ENCODE peak calls at places on chromosomes 3 and 15, in ten cellular contexts. S is OCI-LY7, K is mucosa of descending colon, V is HCT116, A is kidney, O is ovary, Q is HL-60, E is fibroblast of villous mesenchyme, I is cardiac muscle cell, W is astrocyte of the spinal cord. G is an unnamed sample.

GRCh38 chr15:86349565-86349964 is 269.9 kb downstream of the AGBL1 start:
- DNase-seq in S (no peak), V (no peak), Q (no peak), A (no peak), I (no peak), K (no peak), E (no peak), W (no peak), O (no peak), G (no peak)

GRCh38 chr3:64067510-64068346 is 44.4 kb upstream of the PSMD6 start:
- DNase-seq in Q (no peak), W (no peak), K (no peak), A (no peak), S (no peak), V (no peak), O (no peak), I (no peak), E (no peak), G (no peak)

GRCh38 chr3:187086831-187087230 is 52.5 kb downstream of the RPL39L start:
- DNase-seq in I (no peak), A (no peak), E (no peak), K (no peak), S (no peak), W (no peak), O (no peak), Q (no peak), V (no peak), G (no peak)

GRCh38 chr3:165462616-165463334 is 266.6 kb upstream of the SLITRK3 start:
- DNase-seq in O (no peak), I (no peak), K (no peak), V (no peak), A (no peak), S (no peak), Q (no peak), W (no peak), E (no peak), G (no peak)

GRCh38 chr3:187968883-187969580 is 184.9 kb upstream of the LPP start:
- DNase-seq in Q (peak), A (no peak), I (no peak), W (peak), E (peak), V (no peak), S (no peak), K (no peak), O (no peak), G (peak)

GRCh38 chr3:192915306-192915705 is 2.4 kb downstream of the MB21D2 start:
- DNase-seq in O (no peak), S (peak), V (no peak), W (peak), K (no peak), I (peak), E (peak), Q (no peak), A (no peak), G (peak)

GRCh38 chr3:191568206-191568605 is 107.2 kb downstream of the PYDC2 start:
- DNase-seq in I (no peak), E (no peak), A (no peak), W (no peak), Q (no peak), K (no peak), O (no peak), S (no peak), V (no peak), G (no peak)

GRCh38 chr3:107800705-107801104 is 277.9 kb downstream of the BBX start:
- DNase-seq in Q (no peak), V (no peak), K (no peak), W (no peak), O (no peak), E (peak), S (no peak), A (no peak), I (no peak), G (peak)

GRCh38 chr3:99439892-99440291 is 198.5 kb upstream of the COL8A1 start:
- DNase-seq in V (no peak), E (peak), Q (no peak), I (no peak), O (no peak), W (no peak), S (no peak), K (no peak), A (no peak), G (no peak)

GRCh38 chr3:62319570-62320243 is 53.6 kb downstream of the FEZF2 start:
- DNase-seq in A (no peak), V (no peak), Q (no peak), W (no peak), K (no peak), E (no peak), S (no peak), I (no peak), O (no peak), G (no peak)

GRCh38 chr15:31482122-31482922 is 155.7 kb downstream of the KLF13 start:
- DNase-seq in O (no peak), K (peak), E (no peak), Q (no peak), S (no peak), I (no peak), W (no peak), A (peak), V (no peak), G (no peak)

GRCh38 chr3:190265795-190266194 is 56.5 kb downstream of the CLDN1 start:
- DNase-seq in Q (no peak), S (no peak), I (no peak), W (peak), O (no peak), E (peak), A (no peak), V (peak), K (no peak), G (peak)

GRCh38 chr3:136783708-136784191 is 31.6 kb upstream of the STAG1 start:
- DNase-seq in E (peak), S (no peak), I (no peak), K (no peak), O (no peak), A (no peak), Q (no peak), V (no peak), W (peak), G (peak)

GRCh38 chr3:134350266-134350665 is 24.0 kb downstream of the AMOTL2 start:
- DNase-seq in E (no peak), Q (no peak), V (no peak), K (no peak), S (no peak), A (no peak), W (no peak), O (no peak), I (no peak), G (no peak)

GRCh38 chr15:98621021-98621420 is 27.3 kb upstream of the IGF1R start:
- DNase-seq in W (no peak), V (no peak), E (no peak), A (no peak), O (no peak), Q (no peak), I (no peak), K (no peak), S (no peak), G (no peak)

GRCh38 chr15:35289029-35289617 is 204.0 kb upstream of the NANOGP8 start:
- DNase-seq in V (peak), E (peak), K (no peak), I (peak), O (no peak), Q (peak), A (no peak), W (peak), S (peak), G (peak)

GRCh38 chr3:15973414-15973813 is 175.6 kb upstream of the ANKRD28 start:
- DNase-seq in Q (no peak), K (no peak), E (no peak), A (no peak), S (no peak), I (no peak), W (no peak), V (no peak), O (no peak), G (no peak)

GRCh38 chr3:165446555-165446954 is 250.4 kb upstream of the SLITRK3 start:
- DNase-seq in W (no peak), Q (no peak), A (no peak), E (no peak), I (no peak), O (no peak), V (no peak), K (no peak), S (no peak), G (no peak)

GRCh38 chr3:172034786-172035685 is 4.3 kb upstream of the FNDC3B start:
- DNase-seq in O (no peak), S (peak), V (peak), A (no peak), E (no peak), Q (peak), W (no peak), K (no peak), I (no peak), G (no peak)

GRCh38 chr3:188319569-188319968 is 165.6 kb downstream of the LPP start:
- DNase-seq in W (peak), O (no peak), I (no peak), S (no peak), A (no peak), Q (no peak), V (no peak), K (no peak), E (peak), G (no peak)

GRCh38 chr15:41870689-41871081 is 23.2 kb downstream of the SPTBN5 start:
- DNase-seq in K (no peak), I (no peak), A (no peak), W (peak), O (no peak), E (peak), Q (no peak), V (no peak), S (no peak), G (peak)

GRCh38 chr3:11720220-11721113 is 76.8 kb upstream of the VGLL4 start:
- DNase-seq in E (peak), S (peak), O (peak), A (peak), I (peak), W (peak), K (peak), Q (peak), V (peak), G (peak)

GRCh38 chr15:74144153-74144775 is 13.9 kb downstream of the ISLR2 start:
- DNase-seq in O (no peak), I (no peak), Q (no peak), W (no peak), S (no peak), V (peak), E (no peak), A (no peak), K (no peak), G (no peak)
- TF ChIP-seq CTCF in O (no peak), I (no peak), Q (no peak), W (no peak), S (no peak), V (peak), E (peak), A (no peak), K (no peak), G (peak)

GRCh38 chr3:146164951-146165350 is 4.0 kb upstream of the PLOD2 start:
- DNase-seq in W (no peak), O (no peak), E (no peak), A (no peak), S (no peak), I (peak), Q (no peak), V (no peak), K (no peak), G (no peak)

GRCh38 chr3:146164506-146164905 is 3.5 kb upstream of the PLOD2 start:
- DNase-seq in O (no peak), E (no peak), Q (no peak), S (no peak), K (no peak), A (no peak), V (no peak), I (no peak), W (no peak), G (no peak)

GRCh38 chr3:146165844-146166243 is 4.9 kb upstream of the PLOD2 start:
- DNase-seq in Q (no peak), W (no peak), K (no peak), E (no peak), A (no peak), I (no peak), V (no peak), O (no peak), S (no peak), G (no peak)

GRCh38 chr3:146166450-146167222 is 5.7 kb upstream of the PLOD2 start:
- DNase-seq in A (no peak), Q (no peak), O (no peak), W (peak), E (peak), K (no peak), I (peak), V (no peak), S (no peak), G (peak)

GRCh38 chr3:146165370-146165769 is 4.4 kb upstream of the PLOD2 start:
- DNase-seq in E (peak), I (no peak), Q (no peak), K (no peak), V (no peak), O (no peak), A (no peak), W (peak), S (no peak), G (peak)
- H3K4me3 ChIP-seq in E (no peak), I (no peak), Q (no peak), K (peak), V (no peak), O (no peak), A (no peak), W (no peak), S (no peak), G (no peak)

GRCh38 chr3:170387952-170388351 is 30.4 kb downstream of the SKIL start:
- DNase-seq in V (no peak), I (no peak), E (peak), K (no peak), O (no peak), A (no peak), S (no peak), W (no peak), Q (no peak), G (peak)
- TF ChIP-seq CTCF in V (peak), I (no peak), E (peak), K (no peak), O (no peak), A (no peak), S (no peak), W (no peak), Q (no peak), G (peak)

DNA sequence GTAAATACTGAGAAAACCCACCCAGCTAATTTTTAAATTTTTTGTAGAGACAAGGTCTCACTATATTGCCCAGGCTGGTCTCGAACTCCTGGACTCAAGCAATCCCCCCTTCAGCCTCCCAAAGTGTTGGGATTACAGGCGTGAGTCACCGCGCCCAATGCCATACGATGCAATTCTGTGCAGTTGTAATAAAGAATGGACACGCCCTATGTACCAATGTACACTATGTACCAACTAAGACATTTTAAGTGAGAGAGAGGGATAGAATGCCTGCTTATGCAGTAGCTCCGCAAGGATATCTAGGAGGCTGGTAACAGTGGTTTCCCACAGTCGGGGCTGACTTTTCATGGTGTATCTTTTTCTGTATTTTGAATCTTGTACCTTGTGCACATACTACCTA is 14.6 kb downstream of the ZNF710 start:
- DNase-seq in S (no peak), V (no peak), K (peak), W (no peak), A (no peak), Q (no peak), I (no peak), E (no peak), O (no peak), G (no peak)
- H3K4me3 ChIP-seq in S (no peak), V (no peak), K (no peak), W (no peak), A (no peak), Q (no peak), I (no peak), E (no peak), O (no peak), G (no peak)

GRCh38 chr3:66383998-66384745 is 116.7 kb downstream of the LRIG1 start:
- DNase-seq in V (no peak), S (no peak), I (no peak), O (no peak), Q (no peak), W (no peak), E (no peak), K (no peak), A (no peak), G (no peak)
- TF ChIP-seq CTCF in V (no peak), S (no peak), I (no peak), O (no peak), Q (no peak), W (no peak), E (no peak), K (no peak), A (no peak), G (no peak)

G was measured in choroid plexus epithelial cell.